ENCODE peak calls at places on chromosome 2, in five cellular contexts. One of them, this sample, is unnamed.

GRCh38 chr2:239943571-239943970 is 81.6 kb downstream of the NDUFA10 start:
- DNase-seq in activated T-cell treated with anti-CD3 and anti-CD28 coated beads, Interleukin-2, amount 50 U/mL, for 48 hours: no peak
- DNase-seq in NCI-H345: no peak
- DNase-seq in T-cell: no peak
- DNase-seq in frontal cortex: no peak
- DNase-seq in this sample: no peak

GRCh38 chr2:43854671-43855070 is 15.9 kb downstream of the ABCG8 start:
- DNase-seq in frontal cortex: no peak
- DNase-seq in activated T-cell treated with anti-CD3 and anti-CD28 coated beads, Interleukin-2, amount 50 U/mL, for 48 hours: no peak
- DNase-seq in NCI-H345: no peak
- DNase-seq in T-cell: no peak
- DNase-seq in this sample: no peak

GRCh38 chr2:156434461-156435291 is 1.5 kb upstream of the GPD2 start:
- DNase-seq in activated T-cell treated with anti-CD3 and anti-CD28 coated beads, Interleukin-2, amount 50 U/mL, for 48 hours: no peak
- DNase-seq in T-cell: peak; percentile 14
- DNase-seq in frontal cortex: no peak
- DNase-seq in NCI-H345: no peak
- DNase-seq in this sample: no peak

GRCh38 chr2:24920813-24921441 is 890 bp upstream of the ADCY3 start:
- DNase-seq in NCI-H345: peak; percentile 43
- DNase-seq in frontal cortex: no peak
- DNase-seq in T-cell: no peak
- DNase-seq in activated T-cell treated with anti-CD3 and anti-CD28 coated beads, Interleukin-2, amount 50 U/mL, for 48 hours: peak; percentile 49
- DNase-seq in this sample: no peak

GRCh38 chr2:100721693-100722092 is 98.2 kb upstream of the NPAS2 start:
- DNase-seq in NCI-H345: no peak
- DNase-seq in T-cell: no peak
- DNase-seq in frontal cortex: no peak
- DNase-seq in activated T-cell treated with anti-CD3 and anti-CD28 coated beads, Interleukin-2, amount 50 U/mL, for 48 hours: no peak
- DNase-seq in this sample: no peak

GRCh38 chr2:212264227-212264626 is 274.4 kb downstream of the ERBB4 start:
- DNase-seq in NCI-H345: no peak
- DNase-seq in frontal cortex: no peak
- DNase-seq in T-cell: no peak
- DNase-seq in activated T-cell treated with anti-CD3 and anti-CD28 coated beads, Interleukin-2, amount 50 U/mL, for 48 hours: no peak
- DNase-seq in this sample: no peak

GRCh38 chr2:200851398-200852248 is 12.8 kb downstream of the CLK1 start:
- DNase-seq in T-cell: no peak
- DNase-seq in activated T-cell treated with anti-CD3 and anti-CD28 coated beads, Interleukin-2, amount 50 U/mL, for 48 hours: no peak
- DNase-seq in frontal cortex: no peak
- DNase-seq in NCI-H345: no peak
- DNase-seq in this sample: no peak

GRCh38 chr2:197322729-197323720 is 12.4 kb upstream of the ANKRD44 start:
- DNase-seq in T-cell: no peak
- DNase-seq in activated T-cell treated with anti-CD3 and anti-CD28 coated beads, Interleukin-2, amount 50 U/mL, for 48 hours: peak; percentile 48
- DNase-seq in NCI-H345: no peak
- DNase-seq in frontal cortex: no peak
- DNase-seq in this sample: no peak

GRCh38 chr2:144535300-144535699 is 15.4 kb upstream of the ZEB2 start:
- DNase-seq in frontal cortex: no peak
- DNase-seq in activated T-cell treated with anti-CD3 and anti-CD28 coated beads, Interleukin-2, amount 50 U/mL, for 48 hours: no peak
- DNase-seq in NCI-H345: no peak
- DNase-seq in T-cell: no peak
- DNase-seq in this sample: no peak

GRCh38 chr2:69022548-69022947 is 9.6 kb downstream of the ANTXR1 start:
- DNase-seq in activated T-cell treated with anti-CD3 and anti-CD28 coated beads, Interleukin-2, amount 50 U/mL, for 48 hours: no peak
- DNase-seq in frontal cortex: no peak
- DNase-seq in NCI-H345: no peak
- DNase-seq in T-cell: no peak
- DNase-seq in this sample: no peak

GRCh38 chr2:150700731-150701130 is 213.3 kb upstream of the RND3 start:
- DNase-seq in activated T-cell treated with anti-CD3 and anti-CD28 coated beads, Interleukin-2, amount 50 U/mL, for 48 hours: no peak
- DNase-seq in frontal cortex: no peak
- DNase-seq in T-cell: no peak
- DNase-seq in NCI-H345: no peak
- DNase-seq in this sample: no peak

GRCh38 chr2:145687445-145688104 is 1167.7 kb upstream of the ZEB2 start:
- DNase-seq in NCI-H345: no peak
- DNase-seq in activated T-cell treated with anti-CD3 and anti-CD28 coated beads, Interleukin-2, amount 50 U/mL, for 48 hours: no peak
- DNase-seq in T-cell: no peak
- DNase-seq in frontal cortex: no peak
- DNase-seq in this sample: no peak

GRCh38 chr2:69692424-69692823 is 48.9 kb upstream of the AAK1 start:
- DNase-seq in frontal cortex: no peak
- DNase-seq in T-cell: no peak
- DNase-seq in activated T-cell treated with anti-CD3 and anti-CD28 coated beads, Interleukin-2, amount 50 U/mL, for 48 hours: no peak
- DNase-seq in NCI-H345: no peak
- DNase-seq in this sample: no peak

GRCh38 chr2:11941201-11942041 is 195.0 kb downstream of the LPIN1 start:
- DNase-seq in frontal cortex: no peak
- DNase-seq in T-cell: no peak
- DNase-seq in activated T-cell treated with anti-CD3 and anti-CD28 coated beads, Interleukin-2, amount 50 U/mL, for 48 hours: no peak
- DNase-seq in NCI-H345: no peak
- DNase-seq in this sample: no peak

GRCh38 chr2:239719791-239720410 is 305.2 kb downstream of the NDUFA10 start:
- DNase-seq in NCI-H345: no peak
- DNase-seq in activated T-cell treated with anti-CD3 and anti-CD28 coated beads, Interleukin-2, amount 50 U/mL, for 48 hours: no peak
- DNase-seq in T-cell: no peak
- DNase-seq in frontal cortex: no peak
- DNase-seq in this sample: no peak

GRCh38 chr2:111994042-111994441 is 61.0 kb upstream of the TMEM87B start:
- DNase-seq in NCI-H345: no peak
- DNase-seq in frontal cortex: no peak
- DNase-seq in activated T-cell treated with anti-CD3 and anti-CD28 coated beads, Interleukin-2, amount 50 U/mL, for 48 hours: no peak
- DNase-seq in T-cell: no peak
- DNase-seq in this sample: no peak

GRCh38 chr2:235595420-235596010 is 101.7 kb downstream of the AGAP1 start:
- DNase-seq in frontal cortex: peak; percentile 69
- DNase-seq in T-cell: peak; percentile 17
- DNase-seq in activated T-cell treated with anti-CD3 and anti-CD28 coated beads, Interleukin-2, amount 50 U/mL, for 48 hours: peak; percentile 61
- DNase-seq in NCI-H345: peak; percentile 72
- DNase-seq in this sample: peak; percentile 52

GRCh38 chr2:228444156-228444555 is 262.7 kb upstream of the SPHKAP start:
- DNase-seq in activated T-cell treated with anti-CD3 and anti-CD28 coated beads, Interleukin-2, amount 50 U/mL, for 48 hours: no peak
- DNase-seq in T-cell: no peak
- DNase-seq in frontal cortex: no peak
- DNase-seq in NCI-H345: no peak
- DNase-seq in this sample: no peak

GRCh38 chr2:62871506-62871905 is 166.0 kb downstream of the EHBP1 start:
- DNase-seq in frontal cortex: no peak
- DNase-seq in T-cell: no peak
- DNase-seq in activated T-cell treated with anti-CD3 and anti-CD28 coated beads, Interleukin-2, amount 50 U/mL, for 48 hours: no peak
- DNase-seq in NCI-H345: no peak
- DNase-seq in this sample: no peak

GRCh38 chr2:127932199-127932877 is 46.6 kb upstream of the AMMECR1L start:
- DNase-seq in activated T-cell treated with anti-CD3 and anti-CD28 coated beads, Interleukin-2, amount 50 U/mL, for 48 hours: no peak
- DNase-seq in T-cell: no peak
- DNase-seq in NCI-H345: no peak
- DNase-seq in frontal cortex: no peak
- DNase-seq in this sample: peak; percentile 37

GRCh38 chr2:73285162-73285739 is 973 bp upstream of the FBXO41 start:
- DNase-seq in frontal cortex: no peak
- DNase-seq in NCI-H345: no peak
- DNase-seq in activated T-cell treated with anti-CD3 and anti-CD28 coated beads, Interleukin-2, amount 50 U/mL, for 48 hours: no peak
- DNase-seq in T-cell: no peak
- DNase-seq in this sample: no peak

GRCh38 chr2:70988151-70988550 is 6.5 kb downstream of the TEX261 start:
- DNase-seq in NCI-H345: no peak
- DNase-seq in T-cell: no peak
- DNase-seq in activated T-cell treated with anti-CD3 and anti-CD28 coated beads, Interleukin-2, amount 50 U/mL, for 48 hours: peak; percentile 10
- DNase-seq in frontal cortex: no peak
- DNase-seq in this sample: no peak

GRCh38 chr2:196205891-196206408 is 34.6 kb upstream of the STK17B start:
- DNase-seq in frontal cortex: no peak
- DNase-seq in NCI-H345: no peak
- DNase-seq in activated T-cell treated with anti-CD3 and anti-CD28 coated beads, Interleukin-2, amount 50 U/mL, for 48 hours: no peak
- DNase-seq in T-cell: no peak
- DNase-seq in this sample: no peak

GRCh38 chr2:156037472-156037871 is 295.0 kb downstream of the NR4A2 start:
- DNase-seq in frontal cortex: no peak
- DNase-seq in NCI-H345: no peak
- DNase-seq in activated T-cell treated with anti-CD3 and anti-CD28 coated beads, Interleukin-2, amount 50 U/mL, for 48 hours: no peak
- DNase-seq in T-cell: no peak
- DNase-seq in this sample: no peak

GRCh38 chr2:158061763-158062162 is 39.9 kb upstream of the UPP2 start:
- DNase-seq in frontal cortex: no peak
- DNase-seq in NCI-H345: no peak
- DNase-seq in T-cell: no peak
- DNase-seq in activated T-cell treated with anti-CD3 and anti-CD28 coated beads, Interleukin-2, amount 50 U/mL, for 48 hours: no peak
- DNase-seq in this sample: no peak

GRCh38 chr2:100107911-100108647 is 34.3 kb downstream of the AFF3 start:
- DNase-seq in activated T-cell treated with anti-CD3 and anti-CD28 coated beads, Interleukin-2, amount 50 U/mL, for 48 hours: no peak
- DNase-seq in frontal cortex: no peak
- DNase-seq in T-cell: no peak
- DNase-seq in NCI-H345: no peak
- DNase-seq in this sample: no peak

GRCh38 chr2:199460808-199461454 is 3.2 kb upstream of the SATB2 start:
- DNase-seq in frontal cortex: no peak
- DNase-seq in T-cell: no peak
- DNase-seq in NCI-H345: no peak
- DNase-seq in activated T-cell treated with anti-CD3 and anti-CD28 coated beads, Interleukin-2, amount 50 U/mL, for 48 hours: no peak
- DNase-seq in this sample: no peak

GRCh38 chr2:97870396-97870843 is 125.3 kb downstream of the TMEM131 start:
- DNase-seq in frontal cortex: no peak
- DNase-seq in activated T-cell treated with anti-CD3 and anti-CD28 coated beads, Interleukin-2, amount 50 U/mL, for 48 hours: peak; percentile 51
- DNase-seq in T-cell: peak; percentile 10
- DNase-seq in NCI-H345: no peak
- DNase-seq in this sample: peak; percentile 94

GRCh38 chr2:170485254-170485653 is 229.9 kb upstream of the SP5 start:
- DNase-seq in frontal cortex: no peak
- DNase-seq in T-cell: no peak
- DNase-seq in NCI-H345: no peak
- DNase-seq in activated T-cell treated with anti-CD3 and anti-CD28 coated beads, Interleukin-2, amount 50 U/mL, for 48 hours: no peak
- DNase-seq in this sample: no peak

GRCh38 chr2:25851740-25852503 is 26.4 kb downstream of the ASXL2 start:
- DNase-seq in frontal cortex: peak; percentile 48
- DNase-seq in NCI-H345: peak; percentile 29
- DNase-seq in activated T-cell treated with anti-CD3 and anti-CD28 coated beads, Interleukin-2, amount 50 U/mL, for 48 hours: peak; percentile 56
- DNase-seq in T-cell: peak; percentile 27
- DNase-seq in this sample: peak; percentile 86

GRCh38 chr2:143426296-143426695 is 297.1 kb downstream of the ARHGAP15 start:
- DNase-seq in activated T-cell treated with anti-CD3 and anti-CD28 coated beads, Interleukin-2, amount 50 U/mL, for 48 hours: no peak
- DNase-seq in NCI-H345: no peak
- DNase-seq in T-cell: no peak
- DNase-seq in frontal cortex: no peak
- DNase-seq in this sample: no peak

GRCh38 chr2:214591359-214591758 is 180.5 kb downstream of the VWC2L start:
- DNase-seq in T-cell: no peak
- DNase-seq in frontal cortex: no peak
- DNase-seq in NCI-H345: no peak
- DNase-seq in activated T-cell treated with anti-CD3 and anti-CD28 coated beads, Interleukin-2, amount 50 U/mL, for 48 hours: no peak
- DNase-seq in this sample: no peak

GRCh38 chr2:102505290-102505689 is 32.3 kb downstream of the SLC9A4 start:
- DNase-seq in T-cell: no peak
- DNase-seq in frontal cortex: no peak
- DNase-seq in activated T-cell treated with anti-CD3 and anti-CD28 coated beads, Interleukin-2, amount 50 U/mL, for 48 hours: no peak
- DNase-seq in NCI-H345: peak; percentile 27
- DNase-seq in this sample: no peak

GRCh38 chr2:67694464-67694863 is 297.3 kb downstream of the ETAA1 start:
- DNase-seq in NCI-H345: no peak
- DNase-seq in activated T-cell treated with anti-CD3 and anti-CD28 coated beads, Interleukin-2, amount 50 U/mL, for 48 hours: no peak
- DNase-seq in T-cell: no peak
- DNase-seq in frontal cortex: no peak
- DNase-seq in this sample: no peak

GRCh38 chr2:88003074-88003755 is 13.1 kb downstream of the RNU2-63P start:
- DNase-seq in frontal cortex: no peak
- DNase-seq in activated T-cell treated with anti-CD3 and anti-CD28 coated beads, Interleukin-2, amount 50 U/mL, for 48 hours: no peak
- DNase-seq in NCI-H345: no peak
- DNase-seq in T-cell: no peak
- DNase-seq in this sample: no peak

GRCh38 chr2:67612576-67612981 is 215.4 kb downstream of the ETAA1 start:
- DNase-seq in frontal cortex: no peak
- DNase-seq in NCI-H345: no peak
- DNase-seq in activated T-cell treated with anti-CD3 and anti-CD28 coated beads, Interleukin-2, amount 50 U/mL, for 48 hours: no peak
- DNase-seq in T-cell: no peak
- DNase-seq in this sample: no peak

GRCh38 chr2:196166876-196167275 is 4.5 kb downstream of the STK17B start:
- DNase-seq in T-cell: peak; percentile 39
- DNase-seq in NCI-H345: no peak
- DNase-seq in frontal cortex: no peak
- DNase-seq in activated T-cell treated with anti-CD3 and anti-CD28 coated beads, Interleukin-2, amount 50 U/mL, for 48 hours: no peak
- DNase-seq in this sample: no peak

GRCh38 chr2:44954902-44955592 is 13.5 kb downstream of the SIX3 start:
- DNase-seq in activated T-cell treated with anti-CD3 and anti-CD28 coated beads, Interleukin-2, amount 50 U/mL, for 48 hours: peak; percentile 35
- DNase-seq in frontal cortex: no peak
- DNase-seq in NCI-H345: no peak
- DNase-seq in T-cell: no peak
- DNase-seq in this sample: no peak

GRCh38 chr2:25250331-25251031 is 82.1 kb upstream of the POMC start:
- DNase-seq in NCI-H345: no peak
- DNase-seq in T-cell: peak; percentile 8
- DNase-seq in frontal cortex: peak; percentile 56
- DNase-seq in activated T-cell treated with anti-CD3 and anti-CD28 coated beads, Interleukin-2, amount 50 U/mL, for 48 hours: peak; percentile 61
- DNase-seq in this sample: no peak

This sample was measured in SW 1271.